ENCODE peak calls at places on chromosomes 2 and 18, in six cellular contexts. F is MM.1S, B is neural progenitor cell, A is HCT116, C is GM23248, Q is SK-N-SH. J is an unnamed sample.

GRCh38 chr2:176814740-176815367 is 397.7 kb upstream of the HNRNPA3 start:
- DNase-seq in A (peak; percentile 12), C (peak; percentile 65), Q (peak; percentile 31), F (peak; percentile 65), B (peak; percentile 38), J (peak; percentile 60)

GRCh38 chr2:39419282-39420223 is 17.5 kb downstream of the MAP4K3 start:
- DNase-seq in B (no peak), F (no peak), A (no peak), C (peak; percentile 47), Q (no peak), J (no peak)

GRCh38 chr2:237482485-237482884 is 4.6 kb upstream of the MLPH start:
- DNase-seq in A (no peak), C (peak; percentile 75), F (no peak), B (no peak), Q (peak; percentile 58), J (no peak)

GRCh38 chr2:107595749-107596148 is 230.9 kb upstream of the RGPD4 start:
- DNase-seq in A (no peak), C (peak; percentile 90), F (no peak), Q (no peak), B (no peak), J (peak; percentile 25)

GRCh38 chr2:24792874-24793751 is at the start of the genes CENPO and PTRHD1:
- DNase-seq in F (peak; percentile 97), B (peak; percentile 99), A (peak; percentile 94), Q (peak; percentile 99), C (peak; percentile 99), J (peak; percentile 96)

GRCh38 chr2:186639939-186640338 is 50.1 kb downstream of the ITGAV start:
- DNase-seq in A (no peak), C (no peak), B (no peak), Q (no peak), F (no peak), J (no peak)

GRCh38 chr18:76494181-76494540 is 881 bp downstream of the ZNF516 start:
- DNase-seq in F (no peak), C (peak; percentile 67), B (peak; percentile 79), A (no peak), Q (peak; percentile 57), J (no peak)

GRCh38 chr2:207337234-207338219 is 171.8 kb upstream of the KLF7 start:
- DNase-seq in B (no peak), Q (no peak), C (peak; percentile 43), A (peak; percentile 94), F (peak; percentile 77), J (peak; percentile 50)

GRCh38 chr18:76903386-76903785 is 81.0 kb downstream of the ZNF236 start:
- DNase-seq in Q (no peak), A (no peak), C (peak; percentile 3), B (no peak), F (no peak), J (no peak)

GRCh38 chr18:79577451-79578395 is 101.9 kb upstream of the CTDP1 start:
- DNase-seq in Q (no peak), C (peak; percentile 13), F (no peak), A (no peak), B (no peak), J (no peak)

GRCh38 chr2:64062840-64063239 is 43.6 kb upstream of the VPS54 start:
- DNase-seq in A (no peak), Q (no peak), C (peak; percentile 59), F (peak; percentile 75), B (no peak), J (peak; percentile 70)

GRCh38 chr2:110675679-110676078 is 2.2 kb downstream of the BUB1 start:
- DNase-seq in C (no peak), F (no peak), B (no peak), A (no peak), Q (no peak), J (peak; percentile 38)

GRCh38 chr2:110677530-110678456 is at the start of gene BUB1:
- DNase-seq in A (peak; percentile 91), F (peak; percentile 98), Q (peak; percentile 99), C (peak; percentile 99), B (peak; percentile 99), J (peak; percentile 98)

GRCh38 chr2:110677080-110677479 is 783 bp downstream of the BUB1 start:
- DNase-seq in F (peak; percentile 25), Q (no peak), A (no peak), B (no peak), C (peak; percentile 27), J (peak; percentile 14)

GRCh38 chr2:110673201-110673600 is 4.7 kb downstream of the BUB1 start:
- DNase-seq in C (no peak), F (no peak), B (no peak), A (no peak), Q (no peak), J (no peak)

GRCh38 chr2:110674620-110675555 is 3.0 kb downstream of the BUB1 start:
- DNase-seq in F (peak; percentile 95), Q (no peak), A (no peak), B (no peak), C (peak; percentile 54), J (peak; percentile 83)
- TF ChIP-seq EZH2phosphoT487 in F (no peak), Q (no peak), A (no peak), B (no peak), C (no peak), J (no peak)

GRCh38 chr18:42182728-42183700 is 228.0 kb downstream of the PIK3C3 start:
- DNase-seq in C (peak; percentile 58), B (no peak), Q (no peak), F (no peak), A (no peak), J (peak; percentile 47)
- H3K9ac ChIP-seq in C (no peak overlapping the region), B (no peak overlapping the region), Q (no peak overlapping the region), F (no peak overlapping the region), A (no peak overlapping the region), J (no peak overlapping the region)

DNA sequence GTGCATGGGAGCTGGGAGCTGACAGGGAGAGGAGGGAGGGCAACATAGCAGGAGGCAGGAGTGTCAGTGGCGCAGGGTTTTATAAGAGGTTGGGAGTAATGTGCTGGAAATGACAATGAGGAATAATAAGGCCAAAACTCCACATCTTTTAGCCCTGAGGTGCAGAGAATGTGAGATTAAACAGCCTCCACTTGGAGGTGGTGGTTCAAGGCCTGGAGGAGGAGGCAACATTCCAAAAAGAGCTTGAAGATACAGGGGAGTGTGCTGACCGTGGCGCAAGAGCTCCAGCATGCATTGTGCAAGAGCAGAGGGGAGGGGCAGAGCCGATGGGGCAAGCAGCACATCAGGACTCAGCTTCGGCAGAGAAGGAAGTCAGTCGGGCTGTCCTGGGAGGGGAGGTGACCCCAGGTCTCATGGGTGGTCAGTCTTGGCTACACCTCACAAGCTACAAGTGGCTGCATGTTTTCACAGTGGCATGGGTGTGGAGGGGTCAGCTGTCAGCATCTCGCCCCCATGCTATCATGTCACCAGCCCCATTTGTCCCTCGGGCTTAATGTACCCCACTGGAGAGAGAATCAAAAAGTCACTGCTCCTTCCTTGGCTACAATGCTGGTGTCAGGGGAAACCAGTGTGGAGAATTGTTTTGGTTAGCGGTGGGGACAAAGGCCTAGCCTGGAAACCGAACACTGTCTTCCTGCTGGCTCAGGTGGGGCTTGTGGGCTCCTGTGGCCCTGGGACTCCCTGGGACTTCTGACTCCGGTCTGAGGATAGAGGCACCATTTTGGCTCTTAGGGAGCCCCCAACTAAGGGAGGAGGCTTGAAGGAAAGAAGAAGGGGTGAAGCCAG is 208.0 kb downstream of the ZFP36L2 start:
- DNase-seq in B (no peak), F (no peak), Q (no peak), C (peak; percentile 89), A (no peak), J (no peak)
- TF ChIP-seq EZH2phosphoT487 in B (no peak), F (no peak), Q (no peak), C (no peak), A (no peak), J (no peak)

GRCh38 chr2:241505086-241505780 is 3.2 kb downstream of the STK25 start:
- DNase-seq in C (no peak), B (no peak), Q (peak; percentile 8), A (no peak), F (no peak), J (no peak)
- H3K9ac ChIP-seq in C (no peak overlapping the region), B (no peak overlapping the region), Q (no peak overlapping the region), A (no peak overlapping the region), F (no peak overlapping the region), J (no peak overlapping the region)

DNA sequence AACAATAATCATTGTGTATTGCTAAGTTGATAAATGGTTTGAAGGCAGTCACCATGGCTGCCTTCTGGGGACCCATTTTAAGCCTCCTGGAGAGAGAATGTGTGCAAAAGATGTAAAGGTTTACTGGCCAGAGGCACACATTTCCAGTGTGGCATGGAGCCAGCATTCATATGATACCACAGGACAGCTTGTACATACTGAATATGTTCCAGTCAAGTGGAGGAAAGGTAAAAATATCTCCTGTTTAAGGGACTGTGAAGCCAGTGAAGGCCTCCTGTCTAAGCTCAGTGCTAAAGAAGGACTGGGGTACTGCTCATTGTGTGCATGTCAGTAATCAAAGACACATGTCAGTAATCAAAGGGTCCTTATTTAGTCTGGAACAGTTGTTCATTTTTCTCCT is 119.2 kb downstream of the BABAM2 start:
- DNase-seq in Q (peak; percentile 13), B (no peak), C (no peak), F (no peak), A (no peak), J (peak; percentile 37)
- TF ChIP-seq EZH2phosphoT487 in Q (no peak), B (no peak), C (no peak), F (no peak), A (no peak), J (no peak)

DNA sequence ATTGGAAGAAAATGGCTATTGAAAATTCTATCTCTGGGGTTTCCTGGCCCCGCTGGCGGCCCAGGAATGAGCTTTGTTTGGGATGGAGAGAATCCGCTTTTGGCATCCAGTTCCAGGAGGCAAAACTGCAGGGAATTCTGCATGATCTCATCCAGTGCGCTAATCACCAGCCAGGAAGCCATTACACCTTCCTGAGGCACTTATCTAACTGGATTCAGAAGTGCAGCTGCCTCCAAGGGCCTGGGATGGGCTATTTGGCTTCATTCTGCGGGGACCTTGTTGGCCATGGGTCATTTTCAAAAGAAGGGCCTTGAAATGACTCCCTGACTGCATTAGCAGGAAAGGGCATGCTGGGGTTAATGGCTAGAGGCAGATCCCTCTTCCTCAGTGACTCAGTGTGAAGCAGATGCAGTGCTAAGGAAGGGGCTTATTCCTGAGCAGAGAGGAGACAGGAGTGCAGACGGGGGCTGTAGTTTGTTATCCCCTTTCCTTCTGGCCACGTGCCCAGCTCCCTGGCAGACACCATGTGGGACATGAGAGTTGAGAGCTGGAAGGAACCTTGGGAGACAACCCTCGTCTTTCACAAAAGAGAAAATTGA is 161.6 kb downstream of the PRKCE start:
- DNase-seq in B (peak; percentile 29), F (no peak), A (no peak), C (no peak), Q (peak; percentile 56), J (no peak)
- H3K9ac ChIP-seq in B (no peak overlapping the region), F (no peak overlapping the region), A (no peak overlapping the region), C (no peak overlapping the region), Q (no peak overlapping the region), J (no peak overlapping the region)

J was measured in PC-3.